ENCODE peak calls at places on chromosomes 5 and 9, in seven cellular contexts. K is NCI-H345, Y is HuH-7.5, O is NCI-H2081, L is AG09309, W is DMS153, I is IMR-90. P is an unnamed sample.

GRCh38 chr5:40945111-40945510 is 35.8 kb downstream of the C7 start:
- DNase-seq in K (no peak), Y (no peak), O (no peak), L (no peak), W (no peak), I (no peak), P (no peak)

GRCh38 chr5:8912106-8912505 is 633.8 kb downstream of the SEMA5A start:
- DNase-seq in K (no peak), Y (no peak), O (no peak), L (no peak), W (no peak), I (peak; percentile 66), P (no peak)

GRCh38 chr5:6715271-6715670 is 2.0 kb downstream of the TENT4A start:
- DNase-seq in K (no peak), Y (no peak), O (no peak), L (no peak), W (no peak), I (no peak), P (no peak)

GRCh38 chr9:120892748-120893584 is 16.0 kb upstream of the PHF19 start:
- DNase-seq in K (no peak), Y (no peak), O (no peak), L (peak; percentile 49), W (peak; percentile 91), I (peak; percentile 94), P (no peak)

GRCh38 chr5:85549836-85550599 is 1067.7 kb upstream of the COX7C start:
- DNase-seq in K (no peak), Y (no peak), O (no peak), L (no peak), W (no peak), I (no peak), P (no peak)

GRCh38 chr9:17291766-17292165 is 156.9 kb downstream of the CNTLN start:
- DNase-seq in K (no peak), Y (no peak), O (no peak), L (peak; percentile 0), W (no peak), I (peak; percentile 63), P (no peak)

GRCh38 chr9:93601063-93601462 is 24.7 kb downstream of the PHF2 start:
- DNase-seq in K (no peak), Y (no peak), O (no peak), L (no peak), W (no peak), I (no peak), P (no peak)

GRCh38 chr5:10030219-10030831 is 219.4 kb downstream of the ATPSCKMT start:
- DNase-seq in K (peak; percentile 10), Y (no peak), O (peak; percentile 14), L (no peak), W (no peak), I (peak; percentile 60), P (peak; percentile 71)